ENCODE peak calls at places on chromosomes 1 and 21, in four cellular contexts. K, C, X and Y are unnamed samples.

GRCh38 chr1:224629965-224630364 is 13.8 kb downstream of the CNIH3 start:
- DNase-seq in K (no peak), C (no peak), X (no peak), Y (no peak)

GRCh38 chr1:119549719-119550141 is 42.7 kb downstream of the HSD3B1 start:
- DNase-seq in K (no peak), C (no peak), X (peak), Y (peak)

GRCh38 chr1:92698932-92699331 is 86.0 kb downstream of the EVI5 start:
- DNase-seq in K (no peak), C (no peak), X (no peak), Y (no peak)

GRCh38 chr1:64526312-64526711 is 56.4 kb downstream of the CACHD1 start:
- DNase-seq in K (no peak), C (no peak), X (no peak), Y (no peak)

GRCh38 chr1:89545264-89546038 is 20.8 kb downstream of the LRRC8B start:
- DNase-seq in K (no peak), C (no peak), X (no peak), Y (no peak)

GRCh38 chr21:44057960-44058651 is 46.0 kb downstream of the TRAPPC10 start:
- DNase-seq in K (no peak), C (peak), X (no peak), Y (no peak)

GRCh38 chr1:100187912-100188311 is 9.9 kb upstream of the LRRC39 start:
- DNase-seq in K (no peak), C (no peak), X (peak), Y (peak)

GRCh38 chr1:8431028-8431427 is 113.1 kb downstream of the SLC45A1 start:
- DNase-seq in K (no peak), C (no peak), X (no peak), Y (no peak)

GRCh38 chr1:58116284-58116683 is 430.2 kb downstream of the OMA1 start:
- DNase-seq in K (no peak), C (no peak), X (no peak), Y (no peak)

GRCh38 chr1:153985341-153985912 is 712 bp downstream of the RAB13 start:
- DNase-seq in K (no peak), C (peak), X (no peak), Y (peak)
- TF ChIP-seq POLR2AphosphoS5 in K (no peak), C (no peak), X (no peak), Y (no peak)

GRCh38 chr1:203497378-203497777 is 3.4 kb downstream of the OPTC start:
- DNase-seq in K (no peak), C (no peak), X (no peak), Y (no peak)
- TF ChIP-seq EP300 in K (no peak), C (no peak), X (no peak), Y (no peak)

DNA sequence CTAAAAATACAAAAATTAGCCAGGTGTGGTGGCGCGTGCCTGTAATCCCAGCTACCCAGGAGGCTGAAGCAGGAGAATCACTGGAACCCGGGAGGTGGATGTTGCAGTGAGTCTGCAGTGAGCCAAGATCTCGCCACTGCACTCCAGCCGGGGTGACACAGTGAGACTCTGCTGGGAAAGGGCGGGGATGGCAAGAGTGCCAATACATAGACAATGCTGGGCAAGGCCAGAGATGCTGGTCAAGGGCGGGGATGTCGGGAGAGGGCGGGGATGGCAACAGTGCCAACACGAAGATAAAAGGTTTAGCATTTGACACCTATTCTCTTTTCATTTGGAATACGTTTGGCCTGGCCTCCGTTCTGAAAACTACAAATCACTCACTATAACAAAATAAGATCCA is 11.0 kb downstream of the SSU72 start:
- DNase-seq in K (no peak), C (no peak), X (no peak), Y (no peak)
- TF ChIP-seq POLR2AphosphoS5 in K (no peak), C (no peak), X (no peak), Y (no peak)

GRCh38 chr1:31718519-31718918 is 14.7 kb upstream of the COL16A1 start:
- DNase-seq in K (no peak), C (no peak), X (no peak), Y (no peak)

GRCh38 chr1:31715097-31715872 is 11.5 kb upstream of the COL16A1 start:
- DNase-seq in K (no peak), C (peak), X (peak), Y (peak)

GRCh38 chr1:31715873-31716220 is 12.0 kb upstream of the COL16A1 start:
- DNase-seq in K (no peak), C (no peak), X (no peak), Y (no peak)

GRCh38 chr1:31714442-31715096 is 10.8 kb upstream of the COL16A1 start:
- DNase-seq in K (no peak), C (peak), X (peak), Y (peak)

DNA sequence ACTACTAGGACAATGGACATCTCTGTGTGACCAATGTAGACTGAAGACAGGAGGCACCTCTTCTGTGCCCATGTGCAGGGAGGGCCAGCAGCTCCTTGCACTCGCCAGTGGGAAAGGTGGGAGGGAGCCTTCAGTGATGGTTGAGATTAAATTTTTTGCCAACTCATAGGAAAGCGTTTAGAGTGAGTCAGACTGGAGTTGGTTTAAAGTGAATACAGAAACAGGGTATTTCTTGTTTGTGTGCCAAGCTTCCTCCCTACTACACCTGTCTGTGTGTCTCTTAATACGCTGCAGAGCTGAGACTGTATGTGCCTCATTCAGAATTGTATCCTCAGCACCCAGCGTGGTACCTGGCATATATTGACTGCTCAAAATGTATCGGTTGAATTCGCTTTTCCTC is 13.5 kb upstream of the COL16A1 start:
- DNase-seq in K (no peak), C (no peak), X (no peak), Y (no peak)
- TF ChIP-seq EP300 in K (no peak), C (no peak), X (no peak), Y (no peak)

DNA sequence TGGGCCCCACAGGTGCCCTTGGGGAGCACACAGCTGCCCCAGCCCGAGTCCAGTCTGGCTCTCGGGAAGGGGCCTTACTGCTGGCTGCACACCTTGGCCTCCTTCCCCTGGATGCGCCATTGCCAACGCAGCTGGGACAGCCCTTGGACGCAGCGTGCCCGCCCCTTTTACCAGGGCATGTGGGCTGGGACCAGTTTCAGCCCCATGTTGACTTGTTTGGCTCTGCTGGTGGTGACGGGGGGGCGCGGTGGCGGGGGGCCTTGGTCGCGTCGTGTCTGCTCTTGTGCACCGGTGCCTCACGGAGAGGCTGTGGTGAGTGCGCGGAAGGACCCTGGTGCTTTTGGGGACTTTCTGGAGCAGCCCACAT is 19.6 kb downstream of the SKI start:
- DNase-seq in K (no peak), C (no peak), X (no peak), Y (no peak)
- TF ChIP-seq POLR2AphosphoS5 in K (no peak), C (no peak), X (no peak), Y (no peak)

DNA sequence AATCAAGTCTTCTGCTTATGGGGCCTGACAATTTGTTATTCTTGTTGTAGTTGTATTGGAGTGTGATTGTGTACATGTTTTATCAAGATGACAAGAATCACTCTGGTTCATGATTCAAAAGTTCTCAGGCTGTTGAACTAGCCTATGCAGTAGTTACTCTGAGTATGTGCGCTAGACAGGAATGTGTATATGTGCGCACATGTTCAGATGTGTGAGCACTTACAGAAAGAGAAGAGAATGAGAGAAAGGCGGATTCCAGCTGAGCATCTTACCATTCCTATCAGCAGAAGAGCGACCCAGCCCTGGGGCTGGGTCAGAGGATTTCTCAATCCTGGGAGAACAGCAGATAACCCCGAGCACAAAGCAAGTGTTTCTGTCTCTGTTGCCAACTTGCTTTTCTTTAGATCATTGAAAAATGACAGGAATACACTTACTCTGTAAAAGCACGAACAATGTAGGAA is 110.8 kb upstream of the HOOK1 start:
- DNase-seq in K (no peak), C (no peak), X (no peak), Y (no peak)
- TF ChIP-seq EP300 in K (no peak), C (no peak), X (no peak), Y (no peak)

GRCh38 chr1:201487742-201488141 is 18.8 kb upstream of the PHLDA3 start:
- DNase-seq in K (no peak), C (no peak), X (no peak), Y (no peak)

GRCh38 chr1:201490708-201491131 is 16.2 kb downstream of the CSRP1 start:
- DNase-seq in K (no peak), C (no peak), X (no peak), Y (no peak)

GRCh38 chr1:201489656-201490261 is 17.2 kb downstream of the CSRP1 start:
- DNase-seq in K (no peak), C (no peak), X (no peak), Y (no peak)

GRCh38 chr1:201486158-201486557 is 17.2 kb upstream of the PHLDA3 start:
- DNase-seq in K (no peak), C (no peak), X (no peak), Y (no peak)

GRCh38 chr1:201488817-201489581 is 17.9 kb downstream of the CSRP1 start:
- DNase-seq in K (no peak), C (no peak), X (no peak), Y (no peak)
- TF ChIP-seq POLR2AphosphoS5 in K (no peak), C (no peak), X (peak), Y (no peak)